ENCODE peak calls at places on chromosomes 7 and 10, in ten cellular contexts. A is epithelial cell of proximal tubule, D is AG10803, O is mesothelial cell of epicardium, R is IMR-90, E is cardiac muscle cell, Y is stomach, U is upper lobe of right lung, B is endothelial cell, S is GM20000. T is an unnamed sample.
A peak's percentile ranks its signal among the peaks of the same experiment; 100 is the strongest.

GRCh38 chr10:50250058-50250854 is 1.1 kb downstream of the ASAH2 start:
- DNase-seq in E (no peak), A (no peak), B (no peak), S (no peak), Y (no peak), U (no peak), O (no peak), R (no peak), D (no peak), T (no peak)

GRCh38 chr7:128221929-128222403 is 19.1 kb upstream of the LEP start:
- DNase-seq in A (peak; percentile 46), B (no peak), Y (no peak), R (peak; percentile 48), S (no peak), E (peak; percentile 22), D (peak; percentile 90), O (no peak), U (no peak), T (no peak)

GRCh38 chr7:16923019-16923418 is 41.2 kb upstream of the AGR3 start:
- DNase-seq in E (no peak), R (no peak), A (no peak), D (no peak), S (no peak), O (no peak), U (no peak), Y (no peak), B (no peak), T (no peak)

GRCh38 chr7:129332354-129333056 is 101.7 kb upstream of the STRIP2 start:
- DNase-seq in E (peak; percentile 33), Y (no peak), R (peak; percentile 93), D (peak; percentile 27), B (no peak), U (no peak), A (no peak), S (no peak), O (no peak), T (no peak)

GRCh38 chr7:139626817-139627216 is 103.3 kb downstream of the CLEC2L start:
- DNase-seq in E (no peak), Y (no peak), A (no peak), U (no peak), B (no peak), R (no peak), D (no peak), O (no peak), S (no peak), T (no peak)

GRCh38 chr7:100677308-100678095 is 4.0 kb downstream of the GNB2 start:
- DNase-seq in U (peak; percentile 68), R (no peak), D (no peak), A (no peak), Y (no peak), S (peak; percentile 25), B (no peak), O (no peak), E (no peak), T (no peak)

GRCh38 chr7:10239643-10240345 is 733.9 kb upstream of the PHF14 start:
- DNase-seq in B (no peak), S (no peak), A (no peak), U (no peak), D (no peak), O (no peak), E (no peak), R (no peak), Y (no peak), T (no peak)

GRCh38 chr7:36661135-36661840 is 63.0 kb downstream of the AOAH start:
- DNase-seq in B (no peak), S (no peak), O (no peak), D (no peak), A (peak; percentile 76), Y (no peak), R (peak; percentile 26), U (no peak), E (peak; percentile 34), T (no peak)

GRCh38 chr7:101121996-101122932 is 4.6 kb upstream of the SERPINE1 start:
- DNase-seq in S (peak; percentile 61), R (peak; percentile 99), A (peak; percentile 88), Y (peak; percentile 40), E (peak; percentile 99), D (peak; percentile 98), O (peak; percentile 70), U (peak; percentile 65), B (peak; percentile 41), T (no peak)

GRCh38 chr7:101559586-101559985 is 69.5 kb downstream of the MYL10 start:
- DNase-seq in O (no peak), D (no peak), R (no peak), A (no peak), Y (no peak), U (no peak), E (no peak), S (no peak), B (no peak), T (peak; percentile 1)

GRCh38 chr7:94394399-94395140 is at the start of gene COL1A2:
- DNase-seq in A (no peak), U (peak; percentile 71), E (peak; percentile 99), D (peak; percentile 100), R (peak; percentile 99), B (peak; percentile 39), O (peak; percentile 80), S (peak; percentile 17), Y (peak; percentile 32), T (peak; percentile 17)

GRCh38 chr10:1050555-1050954 is 1.6 kb upstream of the IDI1 start:
- DNase-seq in A (no peak), Y (no peak), O (no peak), S (peak; percentile 45), U (no peak), D (no peak), B (no peak), R (no peak), E (no peak), T (no peak)

GRCh38 chr7:151631149-151631967 is 111.7 kb upstream of the RHEB start:
- DNase-seq in D (no peak), O (no peak), R (no peak), A (no peak), B (no peak), Y (peak; percentile 34), U (no peak), E (peak; percentile 36), S (no peak), T (peak; percentile 60)
- TF ChIP-seq CTCF in D (peak; percentile 32), O (no peak), R (no peak), A (peak; percentile 20), B (no peak), Y (no peak), U (no peak), E (no peak), S (no peak), T (no peak)

GRCh38 chr10:94225589-94225988 is 137.2 kb downstream of the NOC3L start:
- DNase-seq in R (no peak), E (no peak), U (no peak), A (no peak), O (no peak), Y (no peak), D (peak; percentile 5), S (no peak), B (no peak), T (no peak)
- TF ChIP-seq CTCF in R (peak; percentile 31), E (peak; percentile 15), U (peak; percentile 25), A (peak; percentile 41), O (no peak), Y (no peak), D (peak; percentile 26), S (no peak), B (no peak), T (no peak)

GRCh38 chr7:107980671-107981190 is 22.2 kb downstream of the LAMB1 start:
- DNase-seq in U (no peak), O (no peak), E (no peak), B (no peak), R (no peak), S (no peak), A (no peak), Y (no peak), D (no peak), T (no peak)

GRCh38 chr7:107982463-107982862 is 20.5 kb downstream of the LAMB1 start:
- DNase-seq in B (no peak), U (no peak), R (no peak), O (no peak), D (no peak), E (no peak), S (no peak), Y (no peak), A (no peak), T (no peak)

GRCh38 chr7:107980171-107980570 is 22.8 kb downstream of the LAMB1 start:
- DNase-seq in R (no peak), U (no peak), A (no peak), E (no peak), Y (no peak), S (no peak), O (no peak), D (no peak), B (no peak), T (no peak)

GRCh38 chr7:107981466-107981865 is 21.5 kb downstream of the LAMB1 start:
- DNase-seq in B (no peak), S (no peak), E (no peak), A (no peak), U (no peak), Y (no peak), D (no peak), O (no peak), R (no peak), T (no peak)

DNA sequence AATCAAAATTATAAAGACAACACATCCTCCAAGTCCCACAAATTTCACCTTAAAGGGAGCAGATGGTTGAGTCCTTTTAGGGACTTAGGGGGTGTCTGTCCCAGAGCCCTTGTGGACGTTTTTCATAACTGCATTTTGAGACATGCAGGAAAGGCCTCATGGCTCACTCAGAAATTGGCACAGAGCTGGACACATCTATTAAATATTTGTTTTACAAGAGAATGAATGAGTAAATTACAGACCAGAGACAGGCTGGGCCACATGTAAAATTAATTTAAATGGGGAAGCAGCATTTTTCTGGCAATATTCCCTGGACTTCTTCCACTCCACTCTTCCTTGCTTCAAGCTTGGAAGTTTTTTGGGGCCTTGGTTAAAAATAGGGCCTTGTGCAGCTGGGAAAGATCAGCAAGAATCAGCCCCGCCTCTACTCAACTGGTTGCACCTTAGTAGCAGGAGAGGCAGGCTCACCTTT is 20.0 kb downstream of the LAMB1 start:
- DNase-seq in U (no peak), B (no peak), E (no peak), O (no peak), A (no peak), D (peak; percentile 75), Y (no peak), R (peak; percentile 57), S (no peak), T (no peak)
- TF ChIP-seq CTCF in U (peak; percentile 34), B (peak; percentile 40), E (peak; percentile 32), O (peak; percentile 45), A (peak; percentile 20), D (peak; percentile 46), Y (peak; percentile 28), R (no peak), S (no peak), T (no peak)

GRCh38 chr7:80681272-80681885 is 42.9 kb downstream of the CD36 start:
- DNase-seq in A (no peak), E (peak; percentile 53), B (peak; percentile 10), D (peak; percentile 40), U (no peak), S (peak; percentile 10), Y (no peak), O (no peak), R (peak; percentile 35), T (no peak)
- TF ChIP-seq CTCF in A (peak; percentile 72), E (peak; percentile 51), B (no peak), D (peak; percentile 64), U (peak; percentile 49), S (no peak), Y (peak; percentile 29), O (peak; percentile 20), R (peak; percentile 56), T (no peak)

GRCh38 chr7:54940748-54941147 is 78.1 kb upstream of the EGFR start:
- DNase-seq in U (no peak), O (no peak), D (no peak), R (no peak), A (no peak), B (no peak), Y (no peak), E (no peak), S (no peak), T (no peak)
- TF ChIP-seq CTCF in U (no peak), O (no peak), D (no peak), R (no peak), A (no peak), B (no peak), Y (no peak), E (no peak), S (no peak), T (no peak)

T was measured in activated B cell treated with CpG ODN at 0.5 μM for 24 hours.